ENCODE peak calls at places on chromosome 22, in ten cellular contexts. G, I, P, F, R, X, Z, J, V and N are unnamed samples.

GRCh38 chr22:23146842-23147205 is 1.5 kb downstream of the RAB36 start:
- DNase-seq in G (no peak), I (no peak), P (no peak), F (no peak), R (no peak), X (no peak), Z (no peak), J (no peak), V (no peak), N (no peak)

GRCh38 chr22:27768027-27768640 is 33.4 kb downstream of the MN1 start:
- DNase-seq in G (no peak), I (no peak), P (no peak), F (no peak), R (no peak), X (no peak), Z (no peak), J (no peak), V (no peak), N (no peak)

GRCh38 chr22:17700778-17701177 is 62.2 kb downstream of the BCL2L13 start:
- DNase-seq in G (no peak), I (no peak), P (no peak), F (no peak), R (no peak), X (no peak), Z (no peak), J (no peak), V (no peak), N (no peak)

GRCh38 chr22:19943665-19944026 is 2.0 kb upstream of the TXNRD2 start:
- DNase-seq in G (no peak), I (no peak), P (peak; percentile 72), F (no peak), R (no peak), X (no peak), Z (no peak), J (peak; percentile 69), V (no peak), N (no peak)

GRCh38 chr22:32341122-32341740 is 16.4 kb upstream of the RFPL3 start:
- DNase-seq in G (peak; percentile 63), I (no peak), P (no peak), F (no peak), R (no peak), X (no peak), Z (no peak), J (no peak), V (no peak), N (no peak)

GRCh38 chr22:31448382-31448781 is 41.3 kb downstream of the EIF4ENIF1 start:
- DNase-seq in G (no peak), I (no peak), P (no peak), F (no peak), R (no peak), X (no peak), Z (no peak), J (no peak), V (no peak), N (no peak)

GRCh38 chr22:40396882-40397281 is 26.5 kb downstream of the SGSM3 start:
- DNase-seq in G (peak; percentile 12), I (no peak), P (peak; percentile 36), F (no peak), R (no peak), X (peak; percentile 91), Z (no peak), J (no peak), V (no peak), N (peak; percentile 64)

GRCh38 chr22:44261861-44262595 is 50.7 kb downstream of the SHISAL1 start:
- DNase-seq in G (no peak), I (no peak), P (no peak), F (no peak), R (no peak), X (no peak), Z (no peak), J (no peak), V (no peak), N (no peak)

GRCh38 chr22:39135092-39135896 is 17.2 kb downstream of the CBX7 start:
- DNase-seq in G (no peak), I (peak; percentile 81), P (no peak), F (no peak), R (peak; percentile 50), X (no peak), Z (no peak), J (peak; percentile 42), V (peak; percentile 37), N (no peak)

GRCh38 chr22:42711895-42712837 is 8.5 kb downstream of the A4GALT start:
- DNase-seq in G (no peak), I (no peak), P (no peak), F (no peak), R (no peak), X (no peak), Z (no peak), J (no peak), V (no peak), N (no peak)

GRCh38 chr22:36306227-36306626 is 53.3 kb downstream of the APOL1 start:
- DNase-seq in G (no peak), I (no peak), P (no peak), F (no peak), R (no peak), X (no peak), Z (no peak), J (no peak), V (no peak), N (no peak)

GRCh38 chr22:49011379-49011768 is 816.3 kb downstream of the BRD1 start:
- DNase-seq in G (no peak), I (no peak), P (no peak), F (no peak), R (no peak), X (no peak), Z (no peak), J (no peak), V (no peak), N (no peak)

GRCh38 chr22:20080445-20080775 is 369 bp downstream of the DGCR8 start:
- DNase-seq in G (peak; percentile 58), I (peak; percentile 89), P (no peak), F (peak; percentile 60), R (peak; percentile 66), X (peak; percentile 64), Z (no peak), J (peak; percentile 47), V (peak; percentile 49), N (peak; percentile 54)

GRCh38 chr22:38122616-38123015 is 12.1 kb upstream of the BAIAP2L2 start:
- DNase-seq in G (no peak), I (no peak), P (no peak), F (no peak), R (no peak), X (no peak), Z (no peak), J (no peak), V (no peak), N (no peak)

GRCh38 chr22:22927196-22927887 is 39.7 kb downstream of the IGLL5 start:
- DNase-seq in G (no peak), I (no peak), P (no peak), F (no peak), R (no peak), X (no peak), Z (no peak), J (no peak), V (no peak), N (no peak)

GRCh38 chr22:25564979-25565677 is 653 bp downstream of the GRK3 start:
- DNase-seq in G (no peak), I (no peak), P (no peak), F (no peak), R (peak; percentile 42), X (no peak), Z (peak; percentile 16), J (no peak), V (peak; percentile 47), N (no peak)